ENCODE peak calls at places on chromosome 13, in seven cellular contexts. Q is fibroblast of mammary gland, F is astrocyte of the cerebellum, E is OCI-LY7, A is fibroblast of lung, C is astrocyte of the spinal cord, H is ascending aorta. J is an unnamed sample.

GRCh38 chr13:52599853-52600603 is 42.2 kb upstream of the HNRNPA1L2 start:
- DNase-seq in C (peak), F (no peak), Q (peak), A (peak), H (no peak), E (peak), J (no peak)

GRCh38 chr13:112895521-112896465 is 73.2 kb upstream of the MCF2L start:
- DNase-seq in F (no peak), C (no peak), E (no peak), A (no peak), H (no peak), Q (no peak), J (no peak)

GRCh38 chr13:113796948-113797676 is 38.1 kb downstream of the TMEM255B start:
- DNase-seq in C (no peak), F (no peak), A (no peak), Q (no peak), H (no peak), E (no peak), J (no peak)

GRCh38 chr13:47299316-47299715 is 402.5 kb upstream of the HTR2A start:
- DNase-seq in A (peak), H (no peak), E (no peak), Q (peak), C (no peak), F (no peak), J (no peak)

GRCh38 chr13:72505376-72505775 is 222.1 kb downstream of the MZT1 start:
- DNase-seq in F (no peak), A (peak), C (no peak), H (no peak), E (no peak), Q (no peak), J (no peak)

GRCh38 chr13:88656751-88657150 is 985.6 kb downstream of the SLITRK5 start:
- DNase-seq in C (no peak), E (no peak), F (no peak), Q (no peak), H (no peak), A (no peak), J (no peak)

GRCh38 chr13:100338265-100338664 is 249.4 kb downstream of the PCCA start:
- DNase-seq in C (peak), H (no peak), A (no peak), Q (peak), F (no peak), E (no peak), J (no peak)

GRCh38 chr13:33363328-33363727 is 77.8 kb upstream of the STARD13 start:
- DNase-seq in E (no peak), C (no peak), H (no peak), A (no peak), F (no peak), Q (no peak), J (no peak)

DNA sequence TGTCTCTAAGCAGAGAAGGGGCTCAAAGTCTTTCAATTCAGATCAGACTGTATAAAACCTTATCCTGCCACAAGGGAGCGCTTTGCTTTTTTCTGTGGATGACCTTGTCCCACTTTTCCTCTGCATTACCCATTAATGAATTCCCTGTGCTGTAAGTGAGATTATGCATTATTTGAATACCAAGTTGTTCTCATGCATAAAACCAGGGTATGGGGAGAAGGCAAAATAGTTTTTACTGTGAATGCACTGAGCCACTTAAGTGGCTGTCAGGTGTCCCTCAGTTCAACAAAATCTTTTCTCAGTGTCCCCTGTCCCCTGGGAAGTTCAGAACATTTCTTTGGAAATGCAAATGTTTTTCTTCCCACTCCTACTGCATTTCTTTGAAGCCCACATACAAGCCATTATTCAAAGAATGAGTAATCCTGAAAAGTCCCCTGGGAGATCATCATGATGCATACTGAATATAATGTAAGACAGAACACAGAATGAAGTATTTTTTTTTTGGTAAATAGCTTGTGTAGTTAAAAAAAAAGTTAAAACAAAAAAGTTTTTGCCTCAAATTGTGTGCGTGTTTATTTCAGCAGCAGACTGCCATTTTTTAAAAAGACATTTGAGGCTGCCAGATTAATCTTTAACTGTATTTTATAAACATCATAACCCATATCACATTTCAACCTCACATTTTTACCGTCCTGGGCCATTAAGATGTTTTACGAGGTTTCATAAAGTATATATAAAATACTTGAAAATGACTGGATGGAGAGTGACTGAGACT is 506.7 kb upstream of the PCDH9 start:
- DNase-seq in A (peak), Q (peak), C (peak), H (no peak), F (peak), E (peak), J (no peak)
- TF ChIP-seq CTCF in A (no peak), Q (peak), C (peak), H (no peak), F (peak), E (peak), J (no peak)

GRCh38 chr13:25371608-25372274 is at the start of gene ATP8A2:
- DNase-seq in H (no peak), F (no peak), Q (no peak), A (peak), E (no peak), C (no peak), J (no peak)

GRCh38 chr13:25371158-25371557 is 616 bp upstream of the ATP8A2 start:
- DNase-seq in E (no peak), C (no peak), Q (no peak), F (no peak), H (no peak), A (no peak), J (no peak)

GRCh38 chr13:25377244-25377962 is 5.6 kb downstream of the ATP8A2 start:
- DNase-seq in E (no peak), A (no peak), C (no peak), Q (no peak), F (no peak), H (no peak), J (no peak)

GRCh38 chr13:25375727-25376358 is 4.1 kb downstream of the ATP8A2 start:
- DNase-seq in F (peak), Q (peak), C (peak), H (no peak), A (peak), E (peak), J (peak)

DNA sequence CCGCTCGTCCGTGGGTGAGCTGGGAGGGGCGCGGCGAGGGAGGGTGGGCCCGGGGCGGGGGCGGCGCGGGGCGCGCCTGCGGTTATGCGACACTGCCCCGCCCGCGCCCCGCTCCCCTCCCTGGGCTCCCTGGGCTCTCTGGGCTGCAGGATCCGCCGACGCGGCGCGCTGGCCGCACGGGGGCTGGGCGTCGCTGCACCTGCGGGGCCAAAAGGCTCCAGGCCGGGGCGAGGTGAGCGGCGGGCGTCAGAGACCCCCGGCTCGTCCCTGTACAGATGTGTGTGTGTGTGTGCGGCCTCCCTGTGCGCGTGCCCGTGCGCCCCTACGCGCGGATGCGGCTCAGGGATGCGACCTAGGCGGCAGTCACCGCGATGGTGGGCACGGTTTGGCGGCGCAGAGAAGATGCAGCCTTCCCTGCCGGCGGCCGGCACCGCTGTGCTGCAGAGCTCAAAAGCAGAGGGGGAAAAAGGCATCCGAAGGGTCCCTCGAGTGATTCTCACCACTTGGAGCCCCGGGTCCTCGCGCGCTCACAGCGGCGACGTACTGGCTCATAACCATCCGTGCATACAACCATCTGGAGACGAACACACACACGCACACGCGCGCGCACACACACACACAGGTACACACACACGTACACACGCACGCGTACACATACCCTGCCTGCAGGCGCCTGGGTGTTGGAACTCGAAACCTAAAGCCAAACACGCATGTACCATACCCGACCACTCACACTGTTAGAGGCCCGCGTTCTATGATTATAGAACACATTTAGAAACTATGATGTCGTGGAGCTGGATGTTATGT is 704 bp downstream of the ATP8A2 start:
- DNase-seq in C (no peak), A (no peak), F (no peak), E (no peak), Q (no peak), H (no peak), J (no peak)
- H3K4me3 ChIP-seq in C (peak), A (peak), F (peak), E (no peak), Q (no peak), H (peak), J (no peak)

GRCh38 chr13:97068964-97069815 is 74.9 kb upstream of the OXGR1 start:
- DNase-seq in C (peak), F (no peak), Q (no peak), A (no peak), E (no peak), H (no peak), J (no peak)

GRCh38 chr13:97072297-97072696 is 78.0 kb upstream of the OXGR1 start:
- DNase-seq in F (no peak), E (no peak), Q (no peak), H (no peak), C (no peak), A (no peak), J (no peak)

GRCh38 chr13:97068146-97068545 is 73.9 kb upstream of the OXGR1 start:
- DNase-seq in E (no peak), C (peak), Q (no peak), H (no peak), F (no peak), A (no peak), J (no peak)

GRCh38 chr13:97067342-97067895 is 73.1 kb upstream of the OXGR1 start:
- DNase-seq in C (peak), Q (peak), F (no peak), H (no peak), E (no peak), A (peak), J (no peak)
- TF ChIP-seq CTCF in C (peak), Q (peak), F (no peak), H (no peak), E (peak), A (no peak), J (peak)

GRCh38 chr13:50916701-50917184 is 7.2 kb downstream of the RNASEH2B start:
- DNase-seq in F (no peak), E (peak), A (no peak), H (no peak), C (no peak), Q (no peak), J (no peak)

GRCh38 chr13:50914848-50915247 is 5.3 kb downstream of the RNASEH2B start:
- DNase-seq in H (no peak), E (peak), F (no peak), C (peak), A (peak), Q (peak), J (no peak)

GRCh38 chr13:50917572-50917971 is 8.0 kb downstream of the RNASEH2B start:
- DNase-seq in C (no peak), Q (no peak), H (no peak), A (no peak), F (no peak), E (no peak), J (no peak)

GRCh38 chr13:50914301-50914700 is 4.7 kb downstream of the RNASEH2B start:
- DNase-seq in A (peak), H (no peak), C (peak), E (no peak), Q (peak), F (no peak), J (no peak)

GRCh38 chr13:50915562-50915961 is 6.0 kb downstream of the RNASEH2B start:
- DNase-seq in E (peak), F (no peak), C (no peak), Q (no peak), A (no peak), H (no peak), J (no peak)
- H3K4me3 ChIP-seq in E (peak), F (no peak), C (no peak), Q (no peak), A (no peak), H (no peak), J (no peak)

GRCh38 chr13:63636231-63636993 is 2220.8 kb upstream of the PCDH20 start:
- DNase-seq in Q (no peak), E (no peak), F (no peak), A (no peak), C (peak), H (no peak), J (no peak)
- TF ChIP-seq CTCF in Q (peak), E (no peak), F (no peak), A (no peak), C (peak), H (no peak), J (no peak)

GRCh38 chr13:83211301-83211700 is 671.0 kb downstream of the SLITRK1 start:
- DNase-seq in C (peak), F (peak), H (no peak), A (peak), E (no peak), Q (peak), J (no peak)
- H3K4me3 ChIP-seq in C (no peak), F (no peak), H (no peak), A (no peak), E (no peak), Q (no peak), J (no peak)

GRCh38 chr13:96822900-96823299 is 171.4 kb downstream of the OXGR1 start:
- DNase-seq in C (no peak), F (no peak), A (peak), E (peak), H (no peak), Q (peak), J (no peak)
- TF ChIP-seq CTCF in C (peak), F (peak), A (no peak), E (peak), H (no peak), Q (peak), J (no peak)

J was measured in AG09309.